ENCODE peak calls at places on chromosomes 11 and 22, in five cellular contexts. Z, D, Q, Y and S are unnamed samples.

GRCh38 chr11:1659478-1659877 is 29.9 kb downstream of the KRTAP5-5 start:
- DNase-seq in Y (no peak), Z (no peak), D (no peak), Q (no peak), S (no peak)

GRCh38 chr22:42056757-42057511 is 13.7 kb downstream of the NAGA start:
- DNase-seq in Y (no peak), D (no peak), Q (no peak), Z (no peak), S (no peak)

GRCh38 chr11:124748481-124749338 is 3.3 kb downstream of the VSIG2 start:
- DNase-seq in Q (no peak), Z (peak; percentile 88), D (no peak), Y (no peak), S (no peak)

GRCh38 chr11:28922351-28922981 is 814.3 kb downstream of the METTL15 start:
- DNase-seq in Q (no peak), Z (no peak), D (peak; percentile 2), Y (no peak), S (no peak)

GRCh38 chr11:124898711-124899110 is 1.0 kb upstream of the ROBO4 start:
- DNase-seq in Z (peak; percentile 93), Y (no peak), D (no peak), Q (no peak), S (no peak)

GRCh38 chr11:75659836-75660235 is 9.0 kb downstream of the MAP6 start:
- DNase-seq in Z (no peak), Y (no peak), Q (no peak), D (no peak), S (no peak)

GRCh38 chr11:57567512-57568329 is at the start of gene UBE2L6:
- DNase-seq in D (peak; percentile 39), Q (peak; percentile 95), Y (peak; percentile 49), Z (no peak), S (peak; percentile 43)

GRCh38 chr11:117734596-117734995 is 62.4 kb downstream of the DSCAML1 start:
- DNase-seq in Z (no peak), Q (no peak), D (no peak), Y (no peak), S (no peak)

GRCh38 chr22:32080904-32081303 is 37.8 kb downstream of the SLC5A1 start:
- DNase-seq in Q (peak; percentile 36), D (peak; percentile 39), Y (peak; percentile 7), Z (peak; percentile 11), S (peak; percentile 61)

GRCh38 chr22:49237279-49237678 is 590.4 kb downstream of the BRD1 start:
- DNase-seq in D (no peak), Z (no peak), Y (no peak), Q (no peak), S (no peak)

GRCh38 chr22:39078329-39078728 is 1.3 kb downstream of the APOBEC3G start:
- DNase-seq in Y (no peak), Q (no peak), Z (no peak), D (no peak), S (no peak)

GRCh38 chr11:91907225-91907624 is 317.4 kb upstream of the FAT3 start:
- DNase-seq in Q (no peak), Y (no peak), Z (no peak), D (no peak), S (no peak)

GRCh38 chr22:30159561-30160353 is 79.5 kb downstream of the HORMAD2 start:
- DNase-seq in Z (peak; percentile 3), D (peak; percentile 25), Y (no peak), Q (peak; percentile 18), S (peak; percentile 91)

GRCh38 chr22:35359380-35360065 is 21.4 kb upstream of the HMOX1 start:
- DNase-seq in Z (no peak), Q (no peak), Y (no peak), D (no peak), S (no peak)

GRCh38 chr22:49826603-49827306 is 918 bp downstream of the BRD1 start:
- DNase-seq in D (peak; percentile 61), Y (no peak), Q (peak; percentile 56), Z (peak; percentile 34), S (peak; percentile 64)

GRCh38 chr22:48695731-48696305 is 1131.9 kb downstream of the BRD1 start:
- DNase-seq in Y (no peak), D (no peak), Z (no peak), Q (no peak), S (no peak)